ENCODE peak calls at places on chromosomes 2 and 18, in five cellular contexts. D is HCT116, X is K562, R is HepG2, G is H1. B is an unnamed sample.

GRCh38 chr18:44699571-44700261 is 19.0 kb downstream of the SETBP1 start:
- DNase-seq in D (no peak), X (no peak), R (no peak), G (no peak), B (no peak)

GRCh38 chr2:46963210-46963609 is 47.6 kb upstream of the MCFD2 start:
- DNase-seq in D (no peak), X (no peak), R (no peak), G (no peak), B (no peak)

GRCh38 chr2:205786976-205787375 is 104.7 kb downstream of the NRP2 start:
- DNase-seq in D (no peak), X (no peak), R (peak; percentile 63), G (no peak), B (no peak)

GRCh38 chr2:108396845-108397244 is 19.1 kb downstream of the SULT1C4 start:
- DNase-seq in D (peak; percentile 8), X (no peak), R (peak; percentile 57), G (no peak), B (no peak)

GRCh38 chr2:150981826-150982225 is 279.8 kb downstream of the RBM43 start:
- DNase-seq in D (no peak), X (no peak), R (no peak), G (no peak), B (no peak)

GRCh38 chr2:11397046-11397445 is 52.6 kb upstream of the ROCK2 start:
- DNase-seq in D (no peak), X (no peak), R (no peak), G (no peak), B (no peak)

GRCh38 chr2:20446280-20446916 is 476 bp upstream of the RHOB start:
- DNase-seq in D (no peak), X (no peak), R (no peak), G (no peak), B (no peak)

GRCh38 chr2:145851730-145852129 is 1331.8 kb upstream of the ZEB2 start:
- DNase-seq in D (no peak), X (no peak), R (no peak), G (no peak), B (no peak)

GRCh38 chr18:7941533-7941932 is 374.4 kb downstream of the PTPRM start:
- DNase-seq in D (no peak), X (no peak), R (no peak), G (no peak), B (no peak)

GRCh38 chr18:44579028-44579692 is 101.5 kb upstream of the SETBP1 start:
- DNase-seq in D (no peak), X (peak; percentile 12), R (peak; percentile 1), G (no peak), B (no peak)

GRCh38 chr2:161128885-161129284 is 31.3 kb upstream of the TANK start:
- DNase-seq in D (no peak), X (no peak), R (no peak), G (no peak), B (no peak)

GRCh38 chr2:102264952-102265351 is 46.4 kb upstream of the IL1RL1 start:
- DNase-seq in D (no peak), X (no peak), R (no peak), G (no peak), B (no peak)

GRCh38 chr18:51537487-51537886 is 340.0 kb upstream of the MEX3C start:
- DNase-seq in D (no peak), X (no peak), R (no peak), G (no peak), B (peak; percentile 2)

GRCh38 chr18:21489119-21489750 is 111.3 kb downstream of the ESCO1 start:
- DNase-seq in D (peak; percentile 40), X (peak; percentile 71), R (peak; percentile 63), G (peak; percentile 66), B (no peak)

GRCh38 chr18:21496277-21496835 is 104.1 kb downstream of the ESCO1 start:
- DNase-seq in D (no peak), X (no peak), R (peak; percentile 52), G (no peak), B (no peak)

GRCh38 chr18:21489919-21490495 is 110.5 kb downstream of the ESCO1 start:
- DNase-seq in D (no peak), X (peak; percentile 50), R (no peak), G (no peak), B (no peak)

GRCh38 chr18:21486905-21487437 is 113.5 kb downstream of the ESCO1 start:
- DNase-seq in D (no peak), X (no peak), R (no peak), G (no peak), B (no peak)

DNA sequence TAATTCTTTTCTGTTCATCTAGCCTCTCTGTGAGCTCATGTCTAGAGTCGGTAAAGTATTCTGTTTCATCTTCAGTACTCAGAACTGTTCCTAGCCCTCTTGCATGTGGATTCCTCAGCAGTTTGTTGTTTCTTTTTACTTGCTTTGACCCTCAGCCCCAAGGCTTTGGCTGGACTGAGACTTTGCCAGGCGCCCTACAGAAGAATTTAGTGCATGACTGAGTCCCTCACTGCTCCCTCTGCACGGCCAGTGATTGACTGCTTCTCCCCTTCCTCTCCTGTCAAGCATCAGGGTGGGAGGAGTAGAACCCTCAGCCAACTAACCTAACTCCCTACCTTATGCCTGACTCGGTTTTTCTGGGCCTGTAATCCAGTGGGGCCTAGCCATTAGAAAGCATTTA is 109.8 kb downstream of the ESCO1 start:
- DNase-seq in D (no peak), X (no peak), R (no peak), G (no peak), B (no peak)
- TF ChIP-seq SRF in D (no peak), X (no peak), R (no peak), G (no peak), B (no peak)

GRCh38 chr2:72150157-72150960 is 2.7 kb upstream of the CYP26B1 start:
- DNase-seq in D (peak; percentile 63), X (peak; percentile 81), R (peak; percentile 75), G (peak; percentile 95), B (peak; percentile 5)
- TF ChIP-seq CTCF in D (peak; percentile 70), X (peak; percentile 83), R (peak; percentile 97), G (peak; percentile 79), B (peak; percentile 73)

GRCh38 chr2:233061591-233062446 is 1.7 kb downstream of the INPP5D start:
- DNase-seq in D (no peak), X (peak; percentile 24), R (peak; percentile 88), G (no peak), B (no peak)
- TF ChIP-seq SRF in D (no peak), X (no peak), R (no peak), G (no peak), B (no peak)

DNA sequence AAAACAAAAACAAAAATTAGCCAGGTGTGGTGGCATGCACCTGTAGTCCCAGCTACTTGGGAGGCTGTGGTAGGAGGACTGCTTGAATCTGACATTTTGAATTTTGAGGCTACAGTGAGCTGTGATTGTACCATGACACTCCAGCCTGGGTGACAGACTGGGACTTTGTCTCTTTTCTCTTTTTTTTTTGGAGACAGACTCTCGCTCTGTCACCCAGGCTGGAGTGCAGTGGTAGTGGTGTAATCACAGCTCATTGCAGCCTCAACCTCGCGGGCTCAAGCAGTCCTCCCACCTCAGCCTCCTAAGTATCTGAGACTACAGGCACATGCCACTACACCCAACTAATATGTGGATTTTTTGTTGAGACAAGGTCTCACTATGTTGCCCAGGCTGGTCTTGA is 35.6 kb downstream of the ANKRD44 start:
- DNase-seq in D (no peak), X (no peak), R (no peak), G (no peak), B (no peak)
- TF ChIP-seq CTCF in D (no peak), X (no peak), R (no peak), G (no peak), B (no peak)

GRCh38 chr18:10563886-10564285 is 38.1 kb downstream of the NAPG start:
- DNase-seq in D (no peak), X (no peak), R (no peak), G (no peak), B (no peak)

GRCh38 chr18:10564975-10565773 is 39.3 kb downstream of the NAPG start:
- DNase-seq in D (no peak), X (peak; percentile 39), R (no peak), G (no peak), B (no peak)

GRCh38 chr18:10559566-10560456 is 34.0 kb downstream of the NAPG start:
- DNase-seq in D (no peak), X (no peak), R (no peak), G (no peak), B (peak; percentile 25)

GRCh38 chr18:10560457-10561045 is 34.7 kb downstream of the NAPG start:
- DNase-seq in D (peak; percentile 36), X (peak; percentile 82), R (peak; percentile 63), G (peak; percentile 91), B (peak; percentile 48)

DNA sequence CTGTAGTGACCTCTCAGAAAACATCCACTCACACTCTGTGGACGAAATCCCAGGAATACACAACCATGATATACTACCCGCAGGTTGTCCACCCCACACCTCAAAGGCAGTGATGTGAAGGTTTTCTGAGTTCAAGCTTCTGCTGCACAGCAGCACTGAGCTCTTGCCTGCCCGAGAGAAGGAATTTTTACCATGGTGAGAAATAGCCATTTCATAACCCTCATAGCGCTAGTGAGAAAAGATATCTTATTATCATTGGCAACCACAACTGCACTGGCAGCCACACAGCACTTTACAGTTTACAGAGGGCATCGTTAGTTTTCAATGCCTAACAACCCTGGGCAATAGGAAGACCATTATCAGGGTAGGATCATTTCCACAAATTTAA is 36.9 kb downstream of the NAPG start:
- DNase-seq in D (no peak), X (no peak), R (no peak), G (no peak), B (no peak)
- TF ChIP-seq SRF in D (no peak), X (no peak), R (no peak), G (no peak), B (no peak)

GRCh38 chr2:65800998-65801397 is 368.6 kb upstream of the SPRED2 start:
- DNase-seq in D (peak; percentile 28), X (no peak), R (no peak), G (peak; percentile 54), B (no peak)
- TF ChIP-seq CTCF in D (peak; percentile 67), X (peak; percentile 44), R (peak; percentile 30), G (peak; percentile 67), B (peak; percentile 23)

GRCh38 chr2:231168460-231169139 is 29.8 kb upstream of the ARMC9 start:
- DNase-seq in D (no peak), X (no peak), R (no peak), G (no peak), B (no peak)
- TF ChIP-seq SRF in D (no peak), X (no peak), R (no peak), G (no peak), B (no peak)